ENCODE peak calls at places on chromosomes 16 and 17, in nine cellular contexts. One of them, this sample, is unnamed.

GRCh38 chr16:49022351-49022963 is 259.2 kb downstream of the CBLN1 start:
- DNase-seq in PC-3: peak; percentile 43
- DNase-seq in HCT116: no peak
- DNase-seq in GM23248: no peak
- DNase-seq in MM.1S: no peak
- DNase-seq in SK-N-SH: no peak
- DNase-seq in neural progenitor cell: no peak
- DNase-seq in hepatocyte: no peak
- DNase-seq in GM23338: peak; percentile 31
- DNase-seq in this sample: no peak

GRCh38 chr17:43986225-43986981 is 18.0 kb upstream of the NAGS start:
- DNase-seq in GM23248: no peak
- DNase-seq in SK-N-SH: no peak
- DNase-seq in PC-3: no peak
- DNase-seq in MM.1S: peak; percentile 39
- DNase-seq in GM23338: no peak
- DNase-seq in HCT116: no peak
- DNase-seq in hepatocyte: no peak
- DNase-seq in neural progenitor cell: no peak
- DNase-seq in this sample: no peak

GRCh38 chr17:4175921-4176802 is 33.2 kb downstream of the CYB5D2 start:
- DNase-seq in neural progenitor cell: no peak
- DNase-seq in PC-3: no peak
- DNase-seq in GM23338: no peak
- DNase-seq in HCT116: no peak
- DNase-seq in GM23248: no peak
- DNase-seq in hepatocyte: no peak
- DNase-seq in SK-N-SH: no peak
- DNase-seq in MM.1S: no peak
- DNase-seq in this sample: no peak

GRCh38 chr17:9279911-9280310 is 258.6 kb downstream of the NTN1 start:
- DNase-seq in hepatocyte: no peak
- DNase-seq in HCT116: no peak
- DNase-seq in SK-N-SH: no peak
- DNase-seq in GM23248: no peak
- DNase-seq in neural progenitor cell: no peak
- DNase-seq in GM23338: no peak
- DNase-seq in MM.1S: no peak
- DNase-seq in PC-3: no peak
- DNase-seq in this sample: no peak

GRCh38 chr17:20156196-20157077 is 147.3 kb downstream of the SPECC1 start:
- DNase-seq in PC-3: peak; percentile 84
- DNase-seq in MM.1S: peak; percentile 50
- DNase-seq in SK-N-SH: peak; percentile 76
- DNase-seq in GM23338: peak; percentile 84
- DNase-seq in HCT116: peak; percentile 38
- DNase-seq in hepatocyte: peak; percentile 85
- DNase-seq in GM23248: peak; percentile 47
- DNase-seq in neural progenitor cell: peak; percentile 80
- DNase-seq in this sample: peak; percentile 14

GRCh38 chr17:72193395-72194106 is 72.7 kb downstream of the SOX9 start:
- DNase-seq in hepatocyte: peak; percentile 15
- DNase-seq in HCT116: no peak
- DNase-seq in MM.1S: no peak
- DNase-seq in GM23248: peak; percentile 94
- DNase-seq in neural progenitor cell: no peak
- DNase-seq in PC-3: no peak
- DNase-seq in GM23338: no peak
- DNase-seq in SK-N-SH: no peak
- DNase-seq in this sample: no peak

GRCh38 chr16:75288181-75288580 is 36.8 kb upstream of the BCAR1 start:
- DNase-seq in HCT116: no peak
- DNase-seq in MM.1S: no peak
- DNase-seq in PC-3: no peak
- DNase-seq in GM23338: no peak
- DNase-seq in neural progenitor cell: no peak
- DNase-seq in SK-N-SH: peak; percentile 29
- DNase-seq in GM23248: no peak
- DNase-seq in hepatocyte: no peak
- DNase-seq in this sample: no peak

GRCh38 chr16:66523861-66524354 is 26.0 kb downstream of the TK2 start:
- DNase-seq in GM23338: no peak
- DNase-seq in GM23248: no peak
- DNase-seq in MM.1S: peak; percentile 90
- DNase-seq in neural progenitor cell: no peak
- DNase-seq in HCT116: no peak
- DNase-seq in hepatocyte: no peak
- DNase-seq in PC-3: no peak
- DNase-seq in SK-N-SH: no peak
- DNase-seq in this sample: peak; percentile 88

GRCh38 chr16:85761866-85762265 is 11.0 kb upstream of the C16orf74 start:
- DNase-seq in HCT116: no peak
- DNase-seq in PC-3: no peak
- DNase-seq in neural progenitor cell: no peak
- DNase-seq in hepatocyte: no peak
- DNase-seq in GM23338: no peak
- DNase-seq in MM.1S: no peak
- DNase-seq in SK-N-SH: no peak
- DNase-seq in GM23248: no peak
- DNase-seq in this sample: peak; percentile 70

GRCh38 chr16:53355064-53355463 is 79.2 kb upstream of the RBL2 start:
- DNase-seq in GM23248: no peak
- DNase-seq in GM23338: no peak
- DNase-seq in SK-N-SH: no peak
- DNase-seq in MM.1S: no peak
- DNase-seq in HCT116: no peak
- DNase-seq in hepatocyte: no peak
- DNase-seq in PC-3: no peak
- DNase-seq in neural progenitor cell: no peak
- DNase-seq in this sample: no peak

GRCh38 chr16:1980026-1980769 is 1.1 kb downstream of the NOXO1 start:
- DNase-seq in PC-3: no peak
- DNase-seq in SK-N-SH: no peak
- DNase-seq in GM23338: peak; percentile 66
- DNase-seq in HCT116: no peak
- DNase-seq in hepatocyte: no peak
- DNase-seq in neural progenitor cell: peak; percentile 49
- DNase-seq in MM.1S: no peak
- DNase-seq in GM23248: peak; percentile 39
- DNase-seq in this sample: no peak

DNA sequence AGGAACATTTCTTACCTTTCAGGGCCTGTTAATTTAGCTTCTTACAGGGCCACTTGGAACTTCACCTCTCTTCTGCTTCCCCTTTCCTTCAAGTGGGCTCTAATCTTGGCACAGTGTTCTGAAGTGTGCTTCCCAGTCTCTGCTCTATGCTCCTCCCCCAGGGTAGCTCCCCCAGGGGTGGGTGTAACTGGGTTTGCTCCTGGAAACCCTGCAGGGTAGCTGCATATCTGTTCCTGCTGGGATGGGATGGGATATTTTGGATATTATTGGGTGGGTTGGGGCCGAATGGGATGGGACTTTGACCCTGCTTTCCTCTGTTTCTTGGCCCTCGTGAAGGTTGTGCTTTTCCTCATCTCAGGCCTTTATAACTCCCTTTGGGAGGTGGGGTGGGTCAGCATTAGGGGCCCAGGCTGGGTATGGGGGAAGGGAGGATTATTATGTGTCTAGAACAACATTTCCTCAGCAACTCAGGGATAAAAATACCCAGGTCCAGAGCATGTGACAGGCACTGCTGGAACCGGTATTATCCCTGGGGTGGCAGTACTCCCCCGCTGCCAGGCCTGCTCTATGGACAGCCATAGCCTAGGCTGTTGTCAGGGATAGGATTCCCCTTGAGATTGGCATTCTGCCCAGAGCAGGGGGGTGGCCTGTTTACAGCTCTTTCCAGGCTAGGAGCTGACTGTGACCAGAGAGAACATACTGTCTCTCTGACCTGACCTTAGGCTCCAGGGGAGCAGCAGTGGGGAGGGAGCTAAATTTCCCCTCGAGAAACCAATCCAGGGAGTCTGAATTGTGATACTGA is 5.0 kb downstream of the NFE2L1 start:
- DNase-seq in MM.1S: no peak
- DNase-seq in hepatocyte: peak; percentile 84
- DNase-seq in PC-3: no peak
- DNase-seq in GM23248: peak; percentile 45
- DNase-seq in SK-N-SH: peak; percentile 80
- DNase-seq in HCT116: no peak
- DNase-seq in neural progenitor cell: no peak
- DNase-seq in GM23338: peak; percentile 14
- DNase-seq in this sample: no peak
- TF ChIP-seq EZH2phosphoT487 in MM.1S: no peak
- TF ChIP-seq EZH2phosphoT487 in hepatocyte: no peak
- TF ChIP-seq EZH2phosphoT487 in PC-3: no peak
- TF ChIP-seq EZH2phosphoT487 in GM23248: no peak
- TF ChIP-seq EZH2phosphoT487 in SK-N-SH: no peak
- TF ChIP-seq EZH2phosphoT487 in HCT116: no peak
- TF ChIP-seq EZH2phosphoT487 in neural progenitor cell: no peak
- TF ChIP-seq EZH2phosphoT487 in GM23338: no peak
- TF ChIP-seq EZH2phosphoT487 in this sample: no peak

DNA sequence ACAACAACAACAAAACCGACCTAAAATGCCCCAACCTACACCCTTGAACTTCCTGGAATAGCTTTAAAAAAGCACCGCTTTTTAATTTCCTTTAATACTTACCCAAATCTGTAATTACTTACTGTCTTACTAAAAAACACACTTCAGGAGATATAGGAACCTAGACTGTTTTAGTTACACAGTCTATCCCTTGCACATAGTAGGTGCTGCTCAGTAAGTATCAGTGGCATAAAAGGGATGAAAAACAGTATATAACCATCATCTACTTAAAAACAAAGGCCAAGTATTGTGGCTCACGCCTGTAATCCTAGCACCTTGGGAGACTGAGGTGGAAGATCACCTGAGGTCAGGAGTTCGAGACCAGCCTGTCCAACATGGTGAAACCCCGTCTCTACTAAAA is 6.1 kb downstream of the SUMO2 start:
- DNase-seq in MM.1S: no peak
- DNase-seq in SK-N-SH: no peak
- DNase-seq in neural progenitor cell: no peak
- DNase-seq in GM23248: no peak
- DNase-seq in HCT116: no peak
- DNase-seq in PC-3: no peak
- DNase-seq in hepatocyte: no peak
- DNase-seq in GM23338: no peak
- DNase-seq in this sample: no peak
- H3K36me3 ChIP-seq in MM.1S: peaks cover 18% of the 10 kb centered on the region
- H3K36me3 ChIP-seq in SK-N-SH: peaks cover 24% of the 10 kb centered on the region
- H3K36me3 ChIP-seq in neural progenitor cell: peaks cover 26% of the 10 kb centered on the region
- H3K36me3 ChIP-seq in GM23248: peaks cover 61% of the 10 kb centered on the region
- H3K36me3 ChIP-seq in HCT116: peaks cover 72% of the 10 kb centered on the region
- H3K36me3 ChIP-seq in PC-3: peaks cover 78% of the 10 kb centered on the region
- H3K36me3 ChIP-seq in hepatocyte: no peaks in the 10 kb centered on the region
- H3K36me3 ChIP-seq in GM23338: peaks cover 70% of the 10 kb centered on the region
- H3K36me3 ChIP-seq in this sample: peaks cover 99% of the 10 kb centered on the region

DNA sequence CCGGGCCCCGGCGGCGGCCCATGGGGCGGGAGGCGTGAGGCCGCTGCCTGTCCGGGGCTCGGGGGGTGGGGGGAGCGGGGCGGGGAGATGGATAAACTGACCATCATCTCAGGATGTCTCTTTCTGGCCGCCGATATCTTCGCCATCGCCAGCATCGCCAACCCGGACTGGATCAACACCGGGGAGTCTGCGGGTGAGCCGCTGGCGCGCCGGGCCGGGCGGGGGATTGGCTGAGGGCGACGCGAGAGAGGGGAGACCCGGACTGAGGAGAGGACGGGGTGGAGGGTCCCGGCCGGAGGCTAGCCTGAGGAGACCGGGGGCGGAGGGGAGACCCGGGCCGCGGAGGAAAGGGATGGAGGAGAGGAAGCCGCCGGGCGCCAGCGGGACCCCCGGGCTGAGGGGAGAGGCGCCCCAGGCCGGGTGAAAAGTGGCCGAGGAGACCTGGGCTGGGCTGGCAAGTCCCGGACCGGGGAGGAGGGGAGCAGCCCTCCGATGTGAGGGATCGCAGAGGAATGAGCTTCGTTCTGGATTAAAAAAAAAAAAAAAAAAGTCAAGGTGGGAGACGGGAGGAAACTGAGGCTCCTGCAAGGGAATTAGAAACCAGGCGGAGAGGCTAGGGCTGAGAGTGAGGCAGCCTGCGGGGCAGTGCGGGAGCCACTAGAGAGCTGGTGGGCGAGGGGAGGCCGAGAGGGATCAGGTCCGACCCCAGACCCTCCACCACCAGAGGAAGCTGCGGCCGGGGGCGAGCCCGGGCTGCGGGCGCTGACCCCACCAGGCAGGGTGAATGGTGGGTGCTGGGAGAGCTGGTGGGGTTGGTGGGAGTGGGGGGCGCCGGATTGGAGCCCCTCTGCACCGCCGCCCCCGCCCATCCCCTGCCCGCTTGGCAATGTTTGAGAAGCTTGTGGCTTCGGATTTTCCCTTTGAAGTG is 568 bp downstream of the MOSMO start:
- DNase-seq in MM.1S: no peak
- DNase-seq in hepatocyte: peak; percentile 13
- DNase-seq in neural progenitor cell: peak; percentile 58
- DNase-seq in SK-N-SH: peak; percentile 65
- DNase-seq in GM23338: peak; percentile 62
- DNase-seq in GM23248: peak; percentile 32
- DNase-seq in HCT116: no peak
- DNase-seq in PC-3: no peak
- DNase-seq in this sample: peak; percentile 25
- TF ChIP-seq EZH2phosphoT487 in MM.1S: no peak
- TF ChIP-seq EZH2phosphoT487 in hepatocyte: no peak
- TF ChIP-seq EZH2phosphoT487 in neural progenitor cell: no peak
- TF ChIP-seq EZH2phosphoT487 in SK-N-SH: no peak
- TF ChIP-seq EZH2phosphoT487 in GM23338: no peak
- TF ChIP-seq EZH2phosphoT487 in GM23248: no peak
- TF ChIP-seq EZH2phosphoT487 in HCT116: no peak
- TF ChIP-seq EZH2phosphoT487 in PC-3: no peak
- TF ChIP-seq EZH2phosphoT487 in this sample: no peak

DNA sequence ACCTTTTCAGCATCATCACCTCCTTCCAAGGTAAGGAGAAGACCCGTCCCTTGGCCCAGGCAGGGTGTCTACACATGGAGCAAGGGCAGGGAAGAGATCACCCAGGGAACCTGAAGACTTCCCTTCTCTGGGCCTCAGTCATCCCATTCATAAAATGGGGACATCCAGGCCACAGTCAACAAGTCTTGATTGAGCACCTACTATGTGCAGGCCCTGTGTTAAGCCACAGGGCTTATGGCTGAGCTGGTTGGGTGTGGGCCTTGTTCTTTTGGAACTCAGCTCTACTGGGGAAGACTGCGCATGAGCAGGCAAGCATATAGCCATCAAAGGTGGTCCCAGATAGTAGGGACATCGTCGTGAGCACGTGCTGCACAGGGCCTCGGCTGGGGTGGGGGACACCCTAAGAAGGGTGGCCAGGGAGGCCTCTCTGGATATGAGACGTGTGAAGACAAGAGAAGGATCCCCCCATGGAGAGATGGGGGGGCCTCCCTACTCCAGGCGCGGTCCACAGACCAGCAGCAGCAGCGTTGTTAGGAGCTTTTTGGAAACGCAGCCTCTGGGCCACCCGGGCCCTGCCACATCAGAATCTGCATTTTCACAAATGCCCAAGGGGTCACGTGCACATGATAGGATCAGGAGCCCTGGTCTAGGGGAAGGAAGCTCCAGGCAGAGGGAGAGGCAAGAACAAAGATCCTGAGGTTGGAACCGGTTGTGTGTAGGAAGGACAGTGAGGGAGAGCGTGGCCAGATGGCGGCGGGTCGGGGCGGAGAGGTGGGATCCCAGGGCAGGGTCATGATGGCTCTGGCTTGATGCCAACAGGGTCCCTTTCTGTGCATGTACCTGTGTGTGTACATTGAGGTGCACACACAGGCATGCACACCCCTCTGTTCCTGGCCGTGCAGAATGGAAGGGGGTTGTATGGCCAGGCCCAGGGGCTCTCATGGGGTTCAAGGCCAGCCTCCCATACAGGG is 5.9 kb upstream of the ADGRG3 start:
- DNase-seq in HCT116: no peak
- DNase-seq in GM23338: no peak
- DNase-seq in GM23248: no peak
- DNase-seq in PC-3: no peak
- DNase-seq in hepatocyte: no peak
- DNase-seq in MM.1S: no peak
- DNase-seq in SK-N-SH: no peak
- DNase-seq in neural progenitor cell: no peak
- DNase-seq in this sample: no peak
- H3K36me3 ChIP-seq in HCT116: no peaks in the 10 kb centered on the region
- H3K36me3 ChIP-seq in GM23338: no peaks in the 10 kb centered on the region
- H3K36me3 ChIP-seq in GM23248: no peaks in the 10 kb centered on the region
- H3K36me3 ChIP-seq in PC-3: peaks cover 6% of the 10 kb centered on the region
- H3K36me3 ChIP-seq in hepatocyte: no peaks in the 10 kb centered on the region
- H3K36me3 ChIP-seq in MM.1S: no peaks in the 10 kb centered on the region
- H3K36me3 ChIP-seq in SK-N-SH: no peaks in the 10 kb centered on the region
- H3K36me3 ChIP-seq in neural progenitor cell: no peaks in the 10 kb centered on the region
- H3K36me3 ChIP-seq in this sample: no peaks in the 10 kb centered on the region

This sample was measured in OCI-LY7.